ENCODE peak calls at places on chromosomes 3 and 15, in five cellular contexts. M, Y, S, A and F are unnamed samples.

GRCh38 chr3:52436500-52437106 is 8.3 kb downstream of the SEMA3G start:
- DNase-seq in M (peak), Y (peak), S (no peak), A (no peak), F (no peak)

GRCh38 chr3:51622868-51623267 is 48.2 kb upstream of the TEX264 start:
- DNase-seq in M (peak), Y (peak), S (no peak), A (peak), F (no peak)

GRCh38 chr15:28093761-28094535 is 5.2 kb downstream of the OCA2 start:
- DNase-seq in M (no peak), Y (no peak), S (no peak), A (no peak), F (no peak)

GRCh38 chr3:72440491-72440890 is 407.8 kb downstream of the SHQ1 start:
- DNase-seq in M (no peak), Y (no peak), S (no peak), A (no peak), F (no peak)

GRCh38 chr3:39101022-39101689 is 6.3 kb downstream of the GORASP1 start:
- DNase-seq in M (peak), Y (peak), S (peak), A (no peak), F (peak)

GRCh38 chr3:150449169-150449721 is 41.1 kb downstream of the TSC22D2 start:
- DNase-seq in M (peak), Y (peak), S (peak), A (peak), F (no peak)

GRCh38 chr3:185089751-185090150 is 63.1 kb downstream of the C3orf70 start:
- DNase-seq in M (no peak), Y (no peak), S (no peak), A (no peak), F (no peak)

GRCh38 chr3:97991278-97991652 is 19.0 kb upstream of the RIOX2 start:
- DNase-seq in M (no peak), Y (no peak), S (no peak), A (no peak), F (no peak)

GRCh38 chr3:59237121-59237520 is 187.3 kb upstream of the CFAP20DC start:
- DNase-seq in M (no peak), Y (peak), S (no peak), A (no peak), F (no peak)

GRCh38 chr15:67025719-67026118 is 39.7 kb upstream of the SMAD3 start:
- DNase-seq in M (peak), Y (peak), S (peak), A (peak), F (no peak)

GRCh38 chr3:126396536-126396935 is 1.8 kb downstream of the CFAP100 start:
- DNase-seq in M (no peak), Y (no peak), S (no peak), A (no peak), F (no peak)

GRCh38 chr3:20682573-20682972 is 496.6 kb upstream of the SGO1 start:
- DNase-seq in M (no peak), Y (no peak), S (no peak), A (no peak), F (no peak)

GRCh38 chr3:4720316-4721075 is 227.3 kb downstream of the ITPR1 start:
- DNase-seq in M (peak), Y (peak), S (peak), A (peak), F (peak)

GRCh38 chr15:43439268-43439667 is 53.7 kb downstream of the TP53BP1 start:
- DNase-seq in M (no peak), Y (no peak), S (no peak), A (no peak), F (no peak)

GRCh38 chr15:85839637-85840036 is 44.9 kb upstream of the KLHL25 start:
- DNase-seq in M (no peak), Y (no peak), S (no peak), A (no peak), F (no peak)

GRCh38 chr15:33007295-33007855 is 187.1 kb downstream of the FMN1 start:
- DNase-seq in M (peak), Y (peak), S (peak), A (peak), F (no peak)

GRCh38 chr3:9970020-9970652 is 16.5 kb downstream of the EMC3 start:
- DNase-seq in M (peak), Y (peak), S (peak), A (no peak), F (no peak)

GRCh38 chr3:53996153-53996861 is 104.6 kb upstream of the SELENOK start:
- DNase-seq in M (no peak), Y (peak), S (no peak), A (peak), F (no peak)

GRCh38 chr15:89457086-89457485 is 39.3 kb downstream of the RHCG start:
- DNase-seq in M (peak), Y (peak), S (no peak), A (peak), F (peak)

GRCh38 chr3:24145981-24146822 is 201.1 kb downstream of the NR1D2 start:
- DNase-seq in M (peak), Y (peak), S (no peak), A (peak), F (no peak)

GRCh38 chr3:87507753-87508152 is 231.4 kb upstream of the POU1F1 start:
- DNase-seq in M (no peak), Y (no peak), S (no peak), A (no peak), F (no peak)

GRCh38 chr3:189202583-189202982 is 30.8 kb downstream of the TPRG1 start:
- DNase-seq in M (no peak), Y (no peak), S (no peak), A (no peak), F (no peak)

GRCh38 chr3:141401584-141402475 is 33.5 kb downstream of the ZBTB38 start:
- DNase-seq in M (peak), Y (peak), S (no peak), A (peak), F (no peak)

GRCh38 chr3:169695051-169695450 is 31.5 kb upstream of the MECOM start:
- DNase-seq in M (peak), Y (no peak), S (no peak), A (no peak), F (no peak)

GRCh38 chr3:114351822-114352145 is 58.0 kb downstream of the TIGIT start:
- DNase-seq in M (no peak), Y (no peak), S (no peak), A (no peak), F (no peak)

GRCh38 chr3:135487261-135487660 is 478.3 kb upstream of the PPP2R3A start:
- DNase-seq in M (no peak), Y (no peak), S (no peak), A (no peak), F (no peak)

GRCh38 chr3:182451871-182452270 is 341.4 kb upstream of the ATP11B start:
- DNase-seq in M (no peak), Y (no peak), S (no peak), A (no peak), F (no peak)

GRCh38 chr3:187743195-187744141 is 1.8 kb downstream of the BCL6 start:
- DNase-seq in M (peak), Y (peak), S (peak), A (peak), F (peak)

GRCh38 chr3:143067201-143067600 is 52.4 kb upstream of the CHST2 start:
- DNase-seq in M (no peak), Y (peak), S (no peak), A (no peak), F (no peak)

GRCh38 chr3:124126446-124127017 is 134.6 kb upstream of the ROPN1 start:
- DNase-seq in M (peak), Y (no peak), S (no peak), A (no peak), F (no peak)

GRCh38 chr15:89492934-89493631 is 3.3 kb downstream of the RHCG start:
- DNase-seq in M (no peak), Y (no peak), S (no peak), A (no peak), F (no peak)

GRCh38 chr3:46997453-46998091 is 18.1 kb downstream of the NBEAL2 start:
- DNase-seq in M (no peak), Y (no peak), S (no peak), A (no peak), F (no peak)

DNA sequence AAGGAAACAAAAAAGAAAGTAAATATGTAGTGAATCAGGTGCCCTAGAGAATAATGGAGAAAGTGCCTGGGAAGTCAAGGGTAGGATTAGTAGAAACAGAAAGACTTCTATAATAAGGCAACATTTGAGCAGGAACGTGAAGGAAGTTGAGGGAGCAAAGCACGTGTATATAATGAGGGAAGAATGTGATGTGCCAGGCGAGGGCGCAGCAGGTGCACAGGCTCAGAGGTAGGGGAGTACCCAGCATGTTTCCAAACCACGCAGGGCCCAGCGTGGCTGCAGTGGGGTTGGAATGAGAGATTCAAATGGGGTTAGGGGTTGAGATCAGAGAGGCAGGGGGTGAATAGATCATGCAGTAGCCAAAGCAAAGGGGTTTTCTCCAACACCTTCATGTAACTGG is 91.9 kb upstream of the VGLL4 start:
- DNase-seq in M (no peak), Y (no peak), S (no peak), A (no peak), F (no peak)
- TF ChIP-seq EZH2 in M (no peak), Y (no peak), S (no peak), A (no peak), F (no peak)

DNA sequence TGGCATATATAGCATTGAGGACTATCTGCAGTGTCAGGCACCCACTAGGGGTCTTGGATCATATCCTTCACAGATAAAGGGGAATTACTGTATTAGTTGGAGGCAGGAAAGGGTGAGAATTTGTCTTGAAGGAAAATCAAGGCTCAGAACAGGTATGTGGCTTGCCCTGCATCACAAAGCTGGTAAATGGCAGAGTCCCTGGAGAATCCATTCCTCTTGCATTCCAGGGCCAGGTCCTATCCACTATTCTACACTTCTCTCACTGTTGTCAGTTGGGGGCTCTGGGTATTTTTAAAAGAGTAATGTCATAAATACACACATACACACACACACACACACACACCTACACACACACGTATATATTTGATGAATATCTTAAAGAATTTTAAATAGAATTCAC is 19.8 kb upstream of the FGF12 start:
- DNase-seq in M (no peak), Y (no peak), S (no peak), A (no peak), F (no peak)
- TF ChIP-seq EZH2 in M (no peak), Y (no peak), S (no peak), A (no peak), F (no peak)

GRCh38 chr15:65067645-65068416 is at the start of gene RASL12:
- DNase-seq in M (peak), Y (no peak), S (no peak), A (peak), F (no peak)
- TF ChIP-seq EZH2 in M (no peak), Y (peak), S (peak), A (no peak), F (no peak)

DNA sequence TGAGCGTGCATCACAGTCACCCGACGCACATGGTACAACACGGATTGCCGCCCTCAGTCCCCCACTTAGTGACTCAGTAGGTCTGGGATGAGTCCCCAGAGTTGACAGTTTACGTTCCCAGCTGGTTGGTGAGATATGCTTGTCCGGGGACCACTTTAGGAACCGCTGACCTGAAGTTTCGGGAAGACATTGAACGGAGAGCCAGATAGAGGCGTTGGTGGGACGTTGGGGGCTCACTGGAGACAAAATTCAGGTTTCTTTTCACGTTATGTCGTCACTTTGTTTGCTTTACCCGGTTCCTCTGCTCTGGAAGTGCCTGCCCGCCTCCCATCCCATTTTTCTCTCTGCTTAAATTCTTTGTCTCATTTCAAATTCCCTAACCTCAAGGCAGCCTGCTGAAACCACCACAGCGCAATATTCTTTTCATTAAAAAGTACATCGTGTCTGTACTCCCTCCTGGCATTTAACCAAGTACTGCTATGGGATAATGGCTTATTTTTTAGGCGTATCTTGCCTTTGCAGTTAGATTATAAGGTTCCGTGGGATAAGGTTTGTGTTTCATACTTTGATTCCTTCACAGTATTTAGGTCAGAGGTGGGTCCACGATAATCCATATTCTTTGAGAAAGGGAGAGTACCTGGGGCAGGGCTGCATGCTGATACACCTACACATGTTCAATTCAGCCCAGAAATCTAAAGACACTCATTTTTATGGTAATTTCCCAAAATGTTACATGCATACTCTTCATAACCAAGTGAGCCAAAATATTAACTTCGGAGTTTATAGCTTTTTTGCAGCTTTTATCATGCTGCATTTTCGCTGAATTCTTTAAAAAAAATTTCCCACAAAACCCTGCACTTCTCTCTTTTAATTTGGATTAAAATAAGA is 921 bp downstream of the LMLN start:
- DNase-seq in M (peak), Y (peak), S (no peak), A (no peak), F (no peak)
- TF ChIP-seq EZH2 in M (no peak), Y (no peak), S (no peak), A (no peak), F (no peak)

GRCh38 chr3:147412917-147413711 is 3.9 kb downstream of the ZIC1 start:
- DNase-seq in M (no peak), Y (no peak), S (no peak), A (no peak), F (no peak)
- TF ChIP-seq EZH2 in M (peak), Y (no peak), S (peak), A (peak), F (no peak)

GRCh38 chr3:137809523-137809922 is 45.4 kb downstream of the SOX14 start:
- DNase-seq in M (no peak), Y (no peak), S (no peak), A (no peak), F (no peak)

GRCh38 chr3:137808015-137808414 is 43.9 kb downstream of the SOX14 start:
- DNase-seq in M (no peak), Y (no peak), S (no peak), A (peak), F (no peak)

GRCh38 chr3:137815251-137815650 is 51.1 kb downstream of the SOX14 start:
- DNase-seq in M (no peak), Y (no peak), S (no peak), A (no peak), F (no peak)

DNA sequence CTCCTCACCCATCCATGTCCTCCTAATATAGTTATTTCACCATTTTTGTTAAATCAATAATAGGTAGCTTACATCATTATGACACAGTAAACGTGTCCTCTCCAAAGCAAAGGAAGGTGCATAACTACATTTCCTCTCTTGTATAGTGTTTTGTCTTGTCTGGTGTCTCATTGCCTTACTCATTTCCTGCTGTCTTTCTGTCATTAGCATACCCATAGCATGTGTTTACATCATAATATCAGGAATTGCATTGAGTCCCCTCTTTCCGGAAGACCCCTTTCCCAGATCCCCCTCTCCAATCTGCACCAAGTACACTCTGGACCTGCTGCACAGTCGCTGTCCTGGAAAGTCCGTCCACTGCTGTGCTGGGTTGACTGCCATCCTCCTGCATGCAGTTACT is 47.9 kb downstream of the SOX14 start:
- DNase-seq in M (no peak), Y (no peak), S (no peak), A (no peak), F (no peak)
- TF ChIP-seq EZH2 in M (no peak), Y (no peak), S (no peak), A (no peak), F (no peak)

GRCh38 chr3:128693696-128694095 is 32.3 kb upstream of the RAB7A start:
- DNase-seq in M (no peak), Y (no peak), S (no peak), A (peak), F (no peak)

GRCh38 chr3:128697336-128697735 is 28.6 kb upstream of the RAB7A start:
- DNase-seq in M (no peak), Y (peak), S (no peak), A (no peak), F (no peak)

GRCh38 chr3:128702391-128702790 is 23.6 kb upstream of the RAB7A start:
- DNase-seq in M (no peak), Y (peak), S (no peak), A (no peak), F (no peak)

GRCh38 chr3:128701342-128702212 is 24.4 kb upstream of the RAB7A start:
- DNase-seq in M (peak), Y (no peak), S (peak), A (no peak), F (no peak)

GRCh38 chr3:128698211-128699011 is 27.6 kb upstream of the RAB7A start:
- DNase-seq in M (no peak), Y (peak), S (peak), A (peak), F (no peak)
- TF ChIP-seq EZH2 in M (no peak), Y (no peak), S (no peak), A (no peak), F (no peak)